ENCODE peak calls at places on chromosomes 4 and X, in nine cellular contexts. T, V, Z, O, N, G, R, I and C are unnamed samples.

GRCh38 chrX:65536291-65536690 is 1.7 kb upstream of the LAS1L start:
- DNase-seq in N (no peak), O (no peak), T (no peak), Z (no peak), R (no peak), G (no peak), I (no peak), V (peak), C (no peak)

GRCh38 chr4:80183196-80184052 is 13.9 kb upstream of the PRDM8 start:
- DNase-seq in T (peak), G (peak), Z (peak), N (peak), R (no peak), O (no peak), V (no peak), I (no peak), C (no peak)

GRCh38 chr4:125958519-125958918 is 643.8 kb downstream of the FAT4 start:
- DNase-seq in N (no peak), V (no peak), G (no peak), O (no peak), T (no peak), I (no peak), R (no peak), Z (no peak), C (no peak)

GRCh38 chr4:38948551-38948950 is 80.9 kb downstream of the FAM114A1 start:
- DNase-seq in G (no peak), T (peak), O (no peak), I (no peak), R (peak), N (no peak), V (no peak), Z (no peak), C (peak)

GRCh38 chr4:82776925-82777542 is 21.6 kb downstream of the SCD5 start:
- DNase-seq in N (no peak), T (no peak), I (no peak), Z (no peak), O (no peak), R (no peak), V (no peak), G (no peak), C (no peak)

GRCh38 chrX:71147496-71148277 is 3.0 kb downstream of the NLGN3 start:
- DNase-seq in G (no peak), T (peak), I (no peak), V (no peak), N (no peak), O (no peak), R (no peak), Z (no peak), C (no peak)

GRCh38 chrX:132071260-132071659 is 48.2 kb downstream of the STK26 start:
- DNase-seq in O (no peak), R (no peak), N (no peak), G (no peak), V (no peak), T (peak), Z (no peak), I (no peak), C (peak)

GRCh38 chr4:5423670-5424069 is 284.7 kb downstream of the EVC2 start:
- DNase-seq in Z (no peak), R (no peak), T (no peak), I (no peak), G (no peak), V (no peak), N (no peak), O (no peak), C (no peak)

GRCh38 chr4:73485085-73485484 is 3.5 kb downstream of the AFM start:
- DNase-seq in N (no peak), Z (no peak), G (no peak), R (no peak), T (no peak), O (no peak), V (no peak), I (no peak), C (no peak)

GRCh38 chrX:106897259-106897658 is 5.9 kb downstream of the RIPPLY1 start:
- DNase-seq in G (no peak), V (no peak), N (no peak), R (peak), Z (peak), O (no peak), I (no peak), T (peak), C (no peak)

GRCh38 chrX:10015711-10016515 is 48.8 kb downstream of the CLDN34 start:
- DNase-seq in Z (peak), G (peak), T (peak), I (no peak), O (no peak), R (no peak), N (peak), V (no peak), C (no peak)

GRCh38 chr4:116362603-116363002 is 722.8 kb downstream of the TRAM1L1 start:
- DNase-seq in I (no peak), V (no peak), R (no peak), G (no peak), Z (no peak), O (no peak), N (no peak), T (no peak), C (no peak)

GRCh38 chrX:41045960-41046567 is 39.2 kb upstream of the USP9X start:
- DNase-seq in V (no peak), Z (no peak), G (no peak), O (no peak), R (no peak), I (no peak), T (no peak), N (no peak), C (no peak)

GRCh38 chrX:129945131-129945530 is 37.3 kb upstream of the BCORL1 start:
- DNase-seq in Z (no peak), O (no peak), N (no peak), G (no peak), I (no peak), V (no peak), R (no peak), T (peak), C (no peak)

GRCh38 chr4:107210450-107211239 is 174.5 kb upstream of the DKK2 start:
- DNase-seq in N (no peak), V (no peak), I (no peak), R (peak), G (no peak), Z (no peak), T (peak), O (no peak), C (no peak)

GRCh38 chr4:41132055-41132683 is 82.2 kb downstream of the APBB2 start:
- DNase-seq in R (no peak), N (no peak), G (no peak), O (no peak), V (peak), Z (no peak), I (no peak), T (no peak), C (no peak)